ENCODE peak calls at places on chromosome X, in seven cellular contexts. J is progenitor cell of endocrine pancreas, U is psoas muscle, E is suprapubic skin, D is GM13977, P is chondrocyte, N is cardiac muscle cell. Q is an unnamed sample.

GRCh38 chrX:130136497-130136896 is 26.2 kb upstream of the ELF4 start:
- DNase-seq in J (no peak), U (no peak), E (no peak), D (no peak), P (no peak), N (no peak), Q (no peak)

GRCh38 chrX:17692709-17693346 is 44.5 kb upstream of the SCML1 start:
- DNase-seq in J (no peak), U (no peak), E (no peak), D (no peak), P (no peak), N (peak; percentile 15), Q (no peak)

GRCh38 chrX:68508799-68509198 is 9.9 kb downstream of the YIPF6 start:
- DNase-seq in J (no peak), U (no peak), E (no peak), D (no peak), P (no peak), N (peak; percentile 15), Q (no peak)

GRCh38 chrX:107483976-107484726 is 34.7 kb downstream of the FRMPD3 start:
- DNase-seq in J (no peak), U (peak; percentile 19), E (no peak), D (no peak), P (no peak), N (peak; percentile 5), Q (no peak)

GRCh38 chrX:85375333-85375738 is 4.1 kb downstream of the POF1B start:
- DNase-seq in J (no peak), U (no peak), E (no peak), D (no peak), P (no peak), N (no peak), Q (no peak)

GRCh38 chrX:38726596-38726995 is 74.7 kb upstream of the MID1IP1 start:
- DNase-seq in J (no peak), U (no peak), E (no peak), D (no peak), P (no peak), N (peak; percentile 48), Q (no peak)

GRCh38 chrX:41445781-41446358 is 1.3 kb upstream of the NYX start:
- DNase-seq in J (no peak), U (peak; percentile 20), E (no peak), D (no peak), P (no peak), N (no peak), Q (no peak)

GRCh38 chrX:1249101-1249887 is 19.3 kb upstream of the CSF2RA start:
- DNase-seq in J (no peak), U (peak; percentile 31), E (no peak), D (no peak), P (no peak), N (peak; percentile 2), Q (peak; percentile 74)

GRCh38 chrX:11461181-11462001 is 168.2 kb downstream of the AMELX start:
- DNase-seq in J (no peak), U (no peak), E (no peak), D (no peak), P (no peak), N (peak; percentile 81), Q (no peak)

GRCh38 chrX:39953879-39954278 is 143.9 kb downstream of the BCOR start:
- DNase-seq in J (no peak), U (peak; percentile 27), E (peak; percentile 78), D (no peak), P (peak; percentile 91), N (peak; percentile 48), Q (no peak)

GRCh38 chrX:40834225-40834624 is 98.9 kb upstream of the MED14 start:
- DNase-seq in J (no peak), U (no peak), E (no peak), D (no peak), P (no peak), N (no peak), Q (no peak)

GRCh38 chrX:18288716-18289115 is 65.8 kb downstream of the SCML2 start:
- DNase-seq in J (no peak), U (no peak), E (no peak), D (no peak), P (no peak), N (no peak), Q (no peak)

GRCh38 chrX:9642270-9642995 is 123.2 kb downstream of the GPR143 start:
- DNase-seq in J (no peak), U (no peak), E (no peak), D (no peak), P (no peak), N (no peak), Q (no peak)

GRCh38 chrX:3360881-3361280 is 14.4 kb upstream of the MXRA5 start:
- DNase-seq in J (no peak), U (no peak), E (no peak), D (no peak), P (no peak), N (no peak), Q (no peak)

GRCh38 chrX:46922601-46923000 is 10.4 kb downstream of the JADE3 start:
- DNase-seq in J (no peak), U (no peak), E (no peak), D (no peak), P (no peak), N (no peak), Q (no peak)

GRCh38 chrX:41600266-41600665 is 88.5 kb upstream of the GPR34 start:
- DNase-seq in J (no peak), U (no peak), E (no peak), D (no peak), P (no peak), N (peak; percentile 63), Q (no peak)

GRCh38 chrX:42755820-42756219 is 22.1 kb downstream of the PPP1R2C start:
- DNase-seq in J (no peak), U (peak; percentile 41), E (no peak), D (no peak), P (no peak), N (peak; percentile 70), Q (no peak)

GRCh38 chrX:54979432-54979831 is 14.6 kb downstream of the PFKFB1 start:
- DNase-seq in J (no peak), U (no peak), E (no peak), D (no peak), P (no peak), N (no peak), Q (no peak)

GRCh38 chrX:104513162-104513561 is 52.8 kb upstream of the IL1RAPL2 start:
- DNase-seq in J (no peak), U (no peak), E (no peak), D (no peak), P (no peak), N (no peak), Q (no peak)

GRCh38 chrX:114519524-114519923 is 64.4 kb upstream of the HTR2C start:
- DNase-seq in J (no peak), U (no peak), E (no peak), D (no peak), P (no peak), N (no peak), Q (no peak)

GRCh38 chrX:139049455-139049854 is 337.9 kb upstream of the FGF13 start:
- DNase-seq in J (no peak), U (no peak), E (no peak), D (no peak), P (no peak), N (no peak), Q (no peak)

GRCh38 chrX:21438792-21439191 is 64.6 kb downstream of the CNKSR2 start:
- DNase-seq in J (no peak), U (no peak), E (no peak), D (peak; percentile 2), P (no peak), N (no peak), Q (no peak)

GRCh38 chrX:109920325-109920724 is 82.6 kb upstream of the TMEM164 start:
- DNase-seq in J (no peak), U (no peak), E (no peak), D (no peak), P (no peak), N (no peak), Q (no peak)

GRCh38 chrX:49116076-49116475 is 7.5 kb downstream of the GPKOW start:
- DNase-seq in J (no peak), U (no peak), E (no peak), D (no peak), P (no peak), N (no peak), Q (no peak)

GRCh38 chrX:66760648-66761047 is 121.8 kb upstream of the EDA2R start:
- DNase-seq in J (no peak), U (no peak), E (no peak), D (no peak), P (no peak), N (no peak), Q (no peak)

GRCh38 chrX:107738768-107739167 is 36.8 kb downstream of the TSC22D3 start:
- DNase-seq in J (no peak), U (no peak), E (no peak), D (no peak), P (no peak), N (no peak), Q (no peak)